ENCODE peak calls at places on chromosomes 11 and 22, in seven cellular contexts. X is BJ, K is cardiac fibroblast, W is prostate gland, Z is AG04450, C is mesothelial cell of epicardium, L is AG04449. V is an unnamed sample.
A peak's percentile ranks its signal among the peaks of the same experiment; 100 is the strongest.

GRCh38 chr22:20302438-20303228 is 17.2 kb downstream of the DGCR6L start:
- DNase-seq in W (no peak), K (no peak), C (no peak), Z (no peak), L (no peak), X (no peak), V (no peak)

GRCh38 chr11:128494418-128495332 is 92.7 kb downstream of the ETS1 start:
- DNase-seq in Z (no peak), K (no peak), C (no peak), L (no peak), X (no peak), W (no peak), V (no peak)

GRCh38 chr11:47955356-47955755 is 25.0 kb upstream of the PTPRJ start:
- DNase-seq in W (no peak), C (no peak), K (no peak), L (no peak), Z (no peak), X (no peak), V (no peak)

GRCh38 chr22:19097518-19097917 is 24.7 kb downstream of the DGCR2 start:
- DNase-seq in C (no peak), K (no peak), X (no peak), Z (no peak), W (no peak), L (no peak), V (no peak)

GRCh38 chr22:31944700-31945477 is 554 bp downstream of the YWHAH start:
- DNase-seq in Z (no peak), C (peak; percentile 40), X (no peak), L (no peak), W (peak; percentile 30), K (no peak), V (no peak)

GRCh38 chr11:91041626-91042025 is 818.8 kb upstream of the CHORDC1 start:
- DNase-seq in K (no peak), Z (no peak), C (no peak), X (no peak), W (no peak), L (no peak), V (no peak)

GRCh38 chr11:95269402-95269801 is 38.4 kb upstream of the SESN3 start:
- DNase-seq in C (no peak), Z (no peak), L (no peak), W (no peak), X (no peak), K (no peak), V (no peak)

GRCh38 chr11:131070365-131070764 is 154.1 kb upstream of the SNX19 start:
- DNase-seq in X (no peak), Z (no peak), L (no peak), K (no peak), W (no peak), C (no peak), V (no peak)

GRCh38 chr11:44708063-44708462 is 18.7 kb upstream of the TSPAN18 start:
- DNase-seq in Z (no peak), C (no peak), L (no peak), K (peak; percentile 54), W (no peak), X (no peak), V (no peak)

GRCh38 chr22:43268261-43268660 is 74.9 kb downstream of the SCUBE1 start:
- DNase-seq in X (no peak), W (no peak), Z (no peak), L (no peak), C (no peak), K (no peak), V (no peak)

GRCh38 chr11:127035812-127036211 is 35.2 kb upstream of the KIRREL3 start:
- DNase-seq in L (no peak), W (no peak), X (no peak), Z (no peak), K (no peak), C (no peak), V (no peak)

GRCh38 chr11:26333906-26334305 is 2.0 kb downstream of the ANO3 start:
- DNase-seq in Z (no peak), W (no peak), C (no peak), K (peak; percentile 56), L (no peak), X (no peak), V (no peak)

GRCh38 chr22:45456811-45457210 is 43.3 kb downstream of the RIBC2 start:
- DNase-seq in X (no peak), W (no peak), L (no peak), K (no peak), Z (no peak), C (no peak), V (no peak)

GRCh38 chr22:45458532-45458931 is 44.2 kb upstream of the FBLN1 start:
- DNase-seq in W (no peak), L (no peak), C (no peak), K (no peak), Z (no peak), X (no peak), V (no peak)

GRCh38 chr22:45459235-45459634 is 43.4 kb upstream of the FBLN1 start:
- DNase-seq in L (no peak), W (no peak), K (no peak), X (no peak), C (no peak), Z (no peak), V (no peak)

GRCh38 chr22:45460288-45461109 is 42.2 kb upstream of the FBLN1 start:
- DNase-seq in X (peak; percentile 57), K (peak; percentile 92), W (no peak), L (no peak), Z (peak; percentile 82), C (no peak), V (no peak)

DNA sequence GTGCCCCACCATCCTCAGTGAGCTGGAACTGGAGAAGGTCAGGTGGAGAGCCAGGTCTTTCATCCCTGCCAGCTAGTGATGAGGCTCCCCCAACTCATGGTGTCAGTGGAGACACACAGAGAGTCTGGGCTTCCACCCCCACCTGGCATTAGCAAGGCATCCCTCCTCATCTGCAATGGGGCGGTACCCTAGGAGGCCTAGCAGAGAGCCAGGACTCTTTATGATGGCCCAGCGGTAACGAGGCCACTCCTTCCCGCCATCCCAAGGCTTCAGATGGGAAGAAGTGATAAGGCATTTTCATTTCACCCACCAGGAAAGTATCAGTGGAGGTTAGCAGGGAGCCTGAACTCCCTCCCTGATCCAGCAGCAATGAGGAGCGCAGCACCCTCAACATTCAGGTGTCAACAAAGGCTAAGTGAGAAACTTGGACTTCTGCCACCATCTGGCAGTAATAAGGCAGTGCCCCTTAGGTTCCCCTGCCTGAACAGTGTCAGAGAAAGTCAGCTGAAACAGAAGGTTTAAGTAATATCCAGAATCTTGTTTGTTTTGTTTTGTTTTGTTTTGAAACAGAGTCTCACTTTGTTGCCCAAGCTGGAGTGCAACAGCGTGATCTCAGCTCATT is 40.5 kb upstream of the FBLN1 start:
- DNase-seq in Z (no peak), W (no peak), C (no peak), X (no peak), L (no peak), K (no peak), V (no peak)
- TF ChIP-seq CTCF in Z (no peak), W (no peak), C (no peak), X (no peak), L (no peak), K (no peak), V (no peak)

DNA sequence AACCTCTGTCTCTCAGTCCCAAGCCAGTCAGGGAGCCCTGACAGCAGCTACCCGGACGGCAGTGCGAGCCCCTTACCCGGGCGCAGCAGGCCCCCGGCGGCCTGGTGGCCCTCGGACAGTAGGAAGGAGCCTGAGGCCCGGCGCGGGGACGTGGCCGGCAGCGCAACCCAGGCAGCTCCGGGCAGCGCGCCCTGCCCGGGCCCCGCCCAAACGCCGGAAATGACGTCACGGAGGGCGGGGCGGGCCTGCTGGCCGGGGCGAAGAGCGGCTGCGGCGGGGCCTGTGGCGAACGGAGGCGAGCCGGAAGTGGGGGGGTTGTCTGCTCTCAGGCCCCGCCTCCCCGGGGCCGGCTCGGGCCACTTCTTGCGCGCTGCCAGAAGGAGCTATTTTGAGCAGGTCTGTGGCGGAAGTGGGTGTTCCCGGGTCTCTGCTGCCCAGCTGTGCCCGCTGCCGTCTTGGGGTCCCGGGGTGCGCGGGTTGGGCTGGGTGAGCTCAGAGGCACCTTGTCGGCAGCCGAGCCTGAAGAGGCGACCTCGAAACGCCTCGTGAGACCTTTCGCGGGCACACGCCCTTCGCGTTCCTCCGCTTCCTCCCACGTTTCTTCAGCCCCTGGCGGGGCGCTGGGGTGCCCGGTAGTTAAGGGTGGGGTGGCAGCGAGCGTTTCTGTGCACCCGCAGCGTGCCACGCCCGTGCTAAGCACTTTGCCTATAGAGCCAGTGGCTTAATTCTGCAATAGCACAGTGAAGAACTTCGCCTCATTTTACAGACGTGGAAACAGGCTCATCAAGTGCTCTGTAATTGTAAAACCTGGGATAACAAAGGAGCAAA is at the start of gene C11orf24:
- DNase-seq in L (peak; percentile 53), Z (peak; percentile 82), X (peak; percentile 57), K (peak; percentile 97), W (peak; percentile 95), C (peak; percentile 97), V (peak; percentile 94)
- TF ChIP-seq CTCF in L (no peak), Z (no peak), X (no peak), K (no peak), W (no peak), C (no peak), V (no peak)

GRCh38 chr11:66331542-66332370 is 4.5 kb downstream of the RIN1 start:
- DNase-seq in C (no peak), Z (no peak), W (no peak), X (no peak), L (no peak), K (no peak), V (no peak)

GRCh38 chr11:66333896-66334604 is 2.2 kb downstream of the RIN1 start:
- DNase-seq in Z (no peak), X (no peak), W (no peak), L (no peak), C (no peak), K (no peak), V (no peak)

GRCh38 chr11:66334605-66335442 is 1.4 kb downstream of the RIN1 start:
- DNase-seq in K (no peak), Z (no peak), X (no peak), C (no peak), L (no peak), W (no peak), V (no peak)

GRCh38 chr11:66332371-66333219 is 3.6 kb downstream of the RIN1 start:
- DNase-seq in L (no peak), W (no peak), X (no peak), Z (no peak), K (no peak), C (no peak), V (no peak)

DNA sequence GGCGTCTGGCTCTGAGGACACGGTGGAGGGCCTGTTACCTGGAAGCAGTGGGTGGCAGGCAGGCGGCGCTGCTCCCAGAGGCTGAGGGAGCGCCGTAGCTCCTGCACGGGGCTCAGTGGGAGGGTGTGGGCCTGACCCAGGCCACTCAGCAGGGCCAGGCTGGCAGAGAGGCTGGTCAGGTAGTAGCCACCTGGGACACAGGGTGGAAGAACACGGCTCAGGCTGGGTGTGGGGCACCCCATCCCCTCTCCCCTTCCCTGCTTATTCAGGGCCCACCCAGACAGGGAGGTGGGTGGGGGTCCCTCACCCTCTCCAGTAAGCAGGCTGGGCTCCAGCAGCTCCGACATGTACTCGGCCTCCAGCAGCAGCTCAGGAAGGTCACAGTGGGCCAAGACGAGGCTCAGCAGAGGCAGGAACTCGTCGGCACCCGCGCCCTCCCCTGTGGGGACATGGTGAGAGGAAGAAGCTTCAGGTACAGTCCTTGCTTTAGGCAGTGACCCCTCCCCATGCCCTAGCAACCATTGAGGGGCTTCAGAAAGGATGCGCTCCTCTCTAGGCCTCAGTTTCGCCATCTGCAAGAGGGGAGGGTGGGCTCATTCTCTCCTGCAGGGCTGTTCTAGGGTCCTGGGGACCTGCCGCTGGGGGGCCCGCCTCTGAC is 2.9 kb downstream of the RIN1 start:
- DNase-seq in C (no peak), W (no peak), L (no peak), X (no peak), K (no peak), Z (no peak), V (no peak)
- TF ChIP-seq CTCF in C (no peak), W (no peak), L (no peak), X (no peak), K (no peak), Z (no peak), V (no peak)

GRCh38 chr11:69943066-69943465 is 123.8 kb upstream of the FGF3 start:
- DNase-seq in C (no peak), K (no peak), L (no peak), X (no peak), Z (no peak), W (no peak), V (no peak)
- TF ChIP-seq CTCF in C (no peak), K (no peak), L (no peak), X (peak; percentile 14), Z (peak; percentile 19), W (no peak), V (no peak)